ENCODE peak calls at places on chromosome 21, in four cellular contexts. One of them, this sample, is unnamed.

GRCh38 chr21:28633803-28634572 is 358.7 kb downstream of the LTN1 start:
- DNase-seq in A549: no peak
- DNase-seq in GM12878: no peak
- DNase-seq in K562: no peak
- DNase-seq in this sample: no peak

GRCh38 chr21:37770496-37770895 is 145.8 kb downstream of the KCNJ6 start:
- DNase-seq in A549: no peak
- DNase-seq in GM12878: no peak
- DNase-seq in K562: no peak
- DNase-seq in this sample: no peak

GRCh38 chr21:45103966-45104520 is 29.7 kb downstream of the ADARB1 start:
- DNase-seq in A549: no peak
- DNase-seq in GM12878: no peak
- DNase-seq in K562: no peak
- DNase-seq in this sample: no peak

GRCh38 chr21:29182674-29183073 is 52.2 kb downstream of the MAP3K7CL start:
- DNase-seq in A549: peak; percentile 29
- DNase-seq in GM12878: no peak
- DNase-seq in K562: no peak
- DNase-seq in this sample: no peak

GRCh38 chr21:26469789-26470188 is 103.3 kb downstream of the CYYR1 start:
- DNase-seq in A549: no peak
- DNase-seq in GM12878: no peak
- DNase-seq in K562: no peak
- DNase-seq in this sample: no peak

GRCh38 chr21:42463861-42464515 is 32.0 kb downstream of the RSPH1 start:
- DNase-seq in A549: peak; percentile 80
- DNase-seq in GM12878: no peak
- DNase-seq in K562: peak; percentile 76
- DNase-seq in this sample: peak; percentile 10

GRCh38 chr21:26776320-26777021 is 68.7 kb downstream of the ADAMTS1 start:
- DNase-seq in A549: no peak
- DNase-seq in GM12878: no peak
- DNase-seq in K562: no peak
- DNase-seq in this sample: no peak

GRCh38 chr21:43193651-43194302 is 25.0 kb downstream of the CRYAA start:
- DNase-seq in A549: no peak
- DNase-seq in GM12878: no peak
- DNase-seq in K562: no peak
- DNase-seq in this sample: no peak

GRCh38 chr21:45640888-45641479 is 2.5 kb upstream of the PCBP3 start:
- DNase-seq in A549: peak; percentile 30
- DNase-seq in GM12878: peak; percentile 56
- DNase-seq in K562: no peak
- DNase-seq in this sample: no peak

GRCh38 chr21:44509539-44509938 is 30.5 kb downstream of the KRTAP10-1 start:
- DNase-seq in A549: peak; percentile 39
- DNase-seq in GM12878: no peak
- DNase-seq in K562: no peak
- DNase-seq in this sample: no peak

GRCh38 chr21:45073301-45074047 is 906 bp upstream of the ADARB1 start:
- DNase-seq in A549: peak; percentile 39
- DNase-seq in GM12878: no peak
- DNase-seq in K562: peak; percentile 88
- DNase-seq in this sample: peak; percentile 31

GRCh38 chr21:31282095-31282709 is 61.9 kb downstream of the TIAM1 start:
- DNase-seq in A549: no peak
- DNase-seq in GM12878: no peak
- DNase-seq in K562: peak; percentile 57
- DNase-seq in this sample: no peak

GRCh38 chr21:23644768-23645167 is 1962.5 kb downstream of the MRPL39 start:
- DNase-seq in A549: no peak
- DNase-seq in GM12878: no peak
- DNase-seq in K562: no peak
- DNase-seq in this sample: no peak

GRCh38 chr21:41670056-41670805 is 96.6 kb downstream of the RIPK4 start:
- DNase-seq in A549: no peak
- DNase-seq in GM12878: no peak
- DNase-seq in K562: no peak
- DNase-seq in this sample: no peak

GRCh38 chr21:36647279-36648093 is 51.4 kb upstream of the SIM2 start:
- DNase-seq in A549: peak; percentile 35
- DNase-seq in GM12878: no peak
- DNase-seq in K562: no peak
- DNase-seq in this sample: peak; percentile 68

GRCh38 chr21:38306407-38306806 is 49.6 kb downstream of the KCNJ15 start:
- DNase-seq in A549: peak; percentile 41
- DNase-seq in GM12878: no peak
- DNase-seq in K562: no peak
- DNase-seq in this sample: no peak

GRCh38 chr21:44908496-44908895 is 12.2 kb downstream of the ITGB2 start:
- DNase-seq in A549: no peak
- DNase-seq in GM12878: no peak
- DNase-seq in K562: no peak
- DNase-seq in this sample: no peak

GRCh38 chr21:43922949-43923348 is 57.9 kb downstream of the AGPAT3 start:
- DNase-seq in A549: no peak
- DNase-seq in GM12878: no peak
- DNase-seq in K562: no peak
- DNase-seq in this sample: no peak

GRCh38 chr21:7953058-7953457 is 2568.3 kb upstream of the TPTE start:
- DNase-seq in A549: no peak
- DNase-seq in GM12878: no peak
- DNase-seq in K562: no peak
- DNase-seq in this sample: no peak

GRCh38 chr21:32727478-32727727 is 410 bp downstream of the SYNJ1 start:
- DNase-seq in A549: no peak
- DNase-seq in GM12878: no peak
- DNase-seq in K562: no peak
- DNase-seq in this sample: no peak

GRCh38 chr21:32727728-32728454 is at the start of gene SYNJ1:
- DNase-seq in A549: peak; percentile 86
- DNase-seq in GM12878: peak; percentile 71
- DNase-seq in K562: peak; percentile 97
- DNase-seq in this sample: peak; percentile 87

GRCh38 chr21:32732544-32732943 is 4.7 kb upstream of the SYNJ1 start:
- DNase-seq in A549: no peak
- DNase-seq in GM12878: no peak
- DNase-seq in K562: no peak
- DNase-seq in this sample: no peak

GRCh38 chr21:32728455-32729237 is 833 bp upstream of the SYNJ1 start:
- DNase-seq in A549: no peak
- DNase-seq in GM12878: no peak
- DNase-seq in K562: no peak
- DNase-seq in this sample: no peak

DNA sequence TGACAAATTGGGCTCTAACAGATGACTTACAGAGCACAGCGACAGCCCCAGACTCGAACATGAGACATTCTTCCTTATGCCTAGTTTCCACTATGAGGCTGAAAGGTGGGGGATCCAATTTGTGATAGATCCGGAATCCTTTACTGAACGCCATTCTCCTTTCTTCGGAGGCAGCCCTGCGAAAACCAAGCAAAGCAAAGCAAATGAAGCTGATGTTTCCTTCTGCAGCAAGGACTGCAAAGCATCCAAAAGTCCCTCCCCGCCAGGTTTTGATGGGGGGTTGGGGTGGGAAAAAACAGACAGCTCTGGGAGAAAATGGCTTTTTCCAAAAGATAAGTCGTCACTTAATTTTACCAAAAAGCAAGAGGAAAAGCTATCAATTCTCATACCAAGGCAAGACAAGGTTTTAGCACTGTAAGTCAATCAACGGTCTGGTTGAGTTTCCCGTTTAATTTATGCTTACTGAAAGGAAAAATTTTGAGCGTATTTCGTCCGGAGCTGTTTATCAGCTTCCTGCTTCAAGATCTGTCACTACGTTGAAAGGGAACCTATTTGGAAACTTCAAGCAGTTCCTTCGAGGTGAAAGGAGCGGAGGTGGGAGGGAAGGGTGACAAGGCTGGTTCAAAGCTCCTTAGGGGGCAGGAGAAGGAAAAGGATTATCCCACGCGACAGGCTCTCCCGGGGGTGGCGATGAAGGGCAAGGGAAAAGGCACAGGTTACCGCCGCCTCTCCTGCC is 903 bp downstream of the SYNJ1 start:
- DNase-seq in A549: peak; percentile 6
- DNase-seq in GM12878: no peak
- DNase-seq in K562: peak; percentile 67
- DNase-seq in this sample: no peak
- TF ChIP-seq POLR2AphosphoS2 in A549: no peak
- TF ChIP-seq POLR2AphosphoS2 in GM12878: no peak
- TF ChIP-seq POLR2AphosphoS2 in K562: no peak
- TF ChIP-seq POLR2AphosphoS2 in this sample: no peak

GRCh38 chr21:16345757-16346156 is 616.0 kb downstream of the USP25 start:
- DNase-seq in A549: no peak
- DNase-seq in GM12878: no peak
- DNase-seq in K562: no peak
- DNase-seq in this sample: no peak
- TF ChIP-seq USF2 in A549: no peak
- TF ChIP-seq USF2 in GM12878: no peak
- TF ChIP-seq USF2 in K562: no peak
- TF ChIP-seq USF2 in this sample: no peak

DNA sequence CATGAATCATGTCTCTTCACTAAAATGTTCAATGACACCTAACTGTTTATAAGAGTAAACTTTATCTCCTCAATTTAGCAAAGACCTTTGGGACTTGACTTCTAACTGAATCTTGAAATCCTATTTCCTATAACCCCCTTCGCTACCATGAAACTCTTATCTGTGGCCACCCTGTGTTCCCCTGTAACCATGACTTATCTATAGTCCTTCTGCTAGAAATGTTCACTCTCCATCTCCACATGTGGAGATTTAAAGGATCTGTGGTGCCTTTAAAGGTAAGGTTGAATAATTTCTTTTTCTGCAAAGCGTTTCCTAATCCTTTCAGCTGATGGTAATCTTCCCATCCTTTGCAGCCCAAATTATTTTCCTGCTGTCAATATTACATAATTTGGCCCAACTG is 436.3 kb upstream of the RUNX1 start:
- DNase-seq in A549: no peak
- DNase-seq in GM12878: no peak
- DNase-seq in K562: peak; percentile 75
- DNase-seq in this sample: no peak
- TF ChIP-seq POLR2A in A549: no peak
- TF ChIP-seq POLR2A in GM12878: no peak
- TF ChIP-seq POLR2A in K562: no peak
- TF ChIP-seq POLR2A in this sample: no peak

GRCh38 chr21:18249542-18250152 is 5.0 kb downstream of the CHODL start:
- DNase-seq in A549: no peak
- DNase-seq in GM12878: no peak
- DNase-seq in K562: no peak
- DNase-seq in this sample: no peak

GRCh38 chr21:18245493-18245967 is 897 bp downstream of the CHODL start:
- DNase-seq in A549: no peak
- DNase-seq in GM12878: no peak
- DNase-seq in K562: no peak
- DNase-seq in this sample: peak; percentile 39

GRCh38 chr21:18248171-18248570 is 3.5 kb downstream of the CHODL start:
- DNase-seq in A549: no peak
- DNase-seq in GM12878: no peak
- DNase-seq in K562: no peak
- DNase-seq in this sample: no peak

GRCh38 chr21:18244721-18245486 is at the start of gene CHODL:
- DNase-seq in A549: no peak
- DNase-seq in GM12878: no peak
- DNase-seq in K562: no peak
- DNase-seq in this sample: no peak
- TF ChIP-seq POLR2AphosphoS2 in A549: no peak
- TF ChIP-seq POLR2AphosphoS2 in GM12878: no peak
- TF ChIP-seq POLR2AphosphoS2 in K562: no peak
- TF ChIP-seq POLR2AphosphoS2 in this sample: no peak